ENCODE peak calls at places on chromosome 20, in five cellular contexts. X is fibroblast of lung; V is CD8-positive, alpha-beta T cell; B is tibial artery; Y is upper lobe of right lung. H is an unnamed sample. For H3K27me3, the result is how much of the 10 kb centered on the place peaks cover.

GRCh38 chr20:58698741-58699141 is 6.1 kb downstream of the NPEPL1 start:
- DNase-seq in X (no peak), V (no peak), Y (peak), B (peak), H (no peak)

GRCh38 chr20:24504331-24505285 is 35.2 kb downstream of the SYNDIG1 start:
- DNase-seq in X (no peak), B (no peak), Y (no peak), V (no peak), H (no peak)

GRCh38 chr20:58718121-58718563 is 25.5 kb downstream of the NPEPL1 start:
- DNase-seq in X (no peak), B (no peak), Y (no peak), V (no peak), H (no peak)

GRCh38 chr20:55354700-55355099 is 650.6 kb downstream of the CBLN4 start:
- DNase-seq in X (no peak), B (no peak), V (no peak), Y (no peak), H (no peak)

GRCh38 chr20:56689318-56689717 is 60.2 kb downstream of the TFAP2C start:
- DNase-seq in Y (no peak), B (no peak), X (peak), V (no peak), H (no peak)

GRCh38 chr20:17661121-17661744 is 20.8 kb downstream of the RRBP1 start:
- DNase-seq in V (no peak), B (peak), Y (no peak), X (peak), H (no peak)

GRCh38 chr20:44449864-44450263 is 25.8 kb upstream of the TTPAL start:
- DNase-seq in X (no peak), V (no peak), Y (no peak), B (no peak), H (no peak)

GRCh38 chr20:57795977-57796560 is 86.3 kb upstream of the PMEPA1 start:
- DNase-seq in V (no peak), Y (no peak), B (no peak), X (no peak), H (no peak)

GRCh38 chr20:35196313-35196712 is 24.4 kb downstream of the PROCR start:
- DNase-seq in B (no peak), V (no peak), X (no peak), Y (no peak), H (no peak)

GRCh38 chr20:4082406-4083102 is 67.2 kb upstream of the RNF24 start:
- DNase-seq in B (no peak), V (peak), Y (no peak), X (peak), H (no peak)

GRCh38 chr20:63022501-63022900 is 15.7 kb upstream of the BHLHE23 start:
- DNase-seq in Y (peak), B (no peak), V (no peak), X (no peak), H (no peak)
- H3K27me3 ChIP-seq in Y (half or more), B (under half), V (under half), X (under half), H (under half)

GRCh38 chr20:19223640-19224039 is 11.2 kb downstream of the SLC24A3 start:
- DNase-seq in V (no peak), X (no peak), B (no peak), Y (no peak), H (no peak)

GRCh38 chr20:19222520-19223040 is 10.1 kb downstream of the SLC24A3 start:
- DNase-seq in Y (no peak), B (no peak), V (no peak), X (no peak), H (no peak)
- H3K27ac ChIP-seq in Y (no peak), B (no peak), V (no peak), X (no peak), H (no peak)

GRCh38 chr20:22404609-22405170 is 179.7 kb downstream of the FOXA2 start:
- DNase-seq in Y (no peak), V (no peak), B (no peak), X (peak), H (no peak)

GRCh38 chr20:22400440-22400839 is 183.9 kb downstream of the FOXA2 start:
- DNase-seq in Y (no peak), B (no peak), X (no peak), V (no peak), H (no peak)

GRCh38 chr20:22403860-22404608 is 180.3 kb downstream of the FOXA2 start:
- DNase-seq in V (no peak), Y (no peak), X (no peak), B (no peak), H (no peak)

GRCh38 chr20:22402550-22402949 is 181.8 kb downstream of the FOXA2 start:
- DNase-seq in V (no peak), B (no peak), X (no peak), Y (no peak), H (no peak)

GRCh38 chr20:22402990-22403859 is 181.1 kb downstream of the FOXA2 start:
- DNase-seq in X (peak), Y (no peak), V (no peak), B (no peak), H (no peak)
- H3K4me3 ChIP-seq in X (peak), Y (peak), V (peak), B (peak), H (no peak)

GRCh38 chr20:46312945-46313861 is 4.9 kb upstream of the CDH22 start:
- DNase-seq in Y (no peak), V (no peak), X (no peak), B (no peak), H (no peak)

GRCh38 chr20:46312075-46312944 is 4.0 kb upstream of the CDH22 start:
- DNase-seq in X (no peak), B (no peak), V (no peak), Y (no peak), H (no peak)

GRCh38 chr20:46315311-46315710 is 7.0 kb upstream of the CDH22 start:
- DNase-seq in B (no peak), X (no peak), V (no peak), Y (no peak), H (no peak)

GRCh38 chr20:46316984-46317684 is 8.8 kb upstream of the CDH22 start:
- DNase-seq in B (no peak), V (no peak), X (no peak), Y (no peak), H (no peak)

DNA sequence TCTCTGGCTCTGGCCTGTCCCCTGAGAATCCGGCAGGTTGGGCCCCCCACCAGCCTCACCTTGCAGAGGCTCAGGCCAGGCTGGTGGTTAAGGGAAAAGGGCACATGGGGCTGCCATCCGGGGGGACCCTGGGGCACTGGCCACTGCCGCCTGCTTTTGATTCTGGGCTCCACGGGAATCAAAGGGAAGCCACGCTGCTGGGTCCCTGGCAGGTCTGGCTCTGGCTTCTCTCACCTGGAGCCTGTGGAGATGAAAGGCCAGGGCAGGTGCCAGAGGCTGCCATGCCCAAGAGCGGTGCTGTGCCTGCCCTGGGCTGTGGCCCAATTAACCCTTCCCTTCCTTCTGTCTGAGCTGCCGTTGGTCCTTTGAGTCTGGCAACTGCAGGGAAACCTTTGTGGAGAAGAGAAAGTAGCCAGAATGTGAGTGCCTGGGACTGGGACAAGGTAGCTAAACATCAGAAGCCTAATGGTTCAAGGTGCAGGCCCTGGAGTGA is 9.4 kb upstream of the CDH22 start:
- DNase-seq in X (no peak), V (no peak), B (no peak), Y (no peak), H (no peak)
- H3K27me3 ChIP-seq in X (half or more), V (under half), B (under half), Y (half or more), H (under half)

GRCh38 chr20:1830240-1830639 is 65.0 kb upstream of the SIRPA start:
- DNase-seq in B (no peak), Y (no peak), X (peak), V (no peak), H (no peak)

GRCh38 chr20:1828786-1829131 is 66.4 kb upstream of the SIRPA start:
- DNase-seq in Y (no peak), B (no peak), V (no peak), X (no peak), H (no peak)

GRCh38 chr20:1827510-1827973 is 67.7 kb upstream of the SIRPA start:
- DNase-seq in X (no peak), Y (no peak), B (no peak), V (no peak), H (no peak)

GRCh38 chr20:1827974-1828785 is 67.0 kb upstream of the SIRPA start:
- DNase-seq in X (peak), B (no peak), Y (no peak), V (no peak), H (no peak)

DNA sequence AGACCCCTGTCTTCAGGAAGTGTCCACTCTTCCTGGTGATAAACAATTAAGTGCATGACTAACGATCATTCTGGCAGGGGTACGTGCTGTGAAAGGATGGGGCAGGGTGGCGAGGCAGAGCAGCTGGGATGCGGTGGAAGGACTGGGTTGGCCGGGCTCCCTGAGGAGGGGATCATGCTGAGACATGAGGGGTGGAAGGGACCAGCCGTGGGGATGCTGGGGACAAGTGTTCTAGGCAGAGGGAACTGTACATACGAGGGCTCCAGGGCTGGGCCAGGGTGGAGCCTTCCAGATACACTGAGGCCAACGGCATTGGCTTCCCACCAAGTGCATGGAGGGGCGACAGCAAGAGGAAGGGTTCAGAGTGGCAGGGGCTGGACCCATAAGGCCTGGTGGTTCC is 65.7 kb upstream of the SIRPA start:
- DNase-seq in X (no peak), B (no peak), V (no peak), Y (no peak), H (no peak)
- H3K27ac ChIP-seq in X (peak), B (no peak), V (no peak), Y (no peak), H (no peak)

DNA sequence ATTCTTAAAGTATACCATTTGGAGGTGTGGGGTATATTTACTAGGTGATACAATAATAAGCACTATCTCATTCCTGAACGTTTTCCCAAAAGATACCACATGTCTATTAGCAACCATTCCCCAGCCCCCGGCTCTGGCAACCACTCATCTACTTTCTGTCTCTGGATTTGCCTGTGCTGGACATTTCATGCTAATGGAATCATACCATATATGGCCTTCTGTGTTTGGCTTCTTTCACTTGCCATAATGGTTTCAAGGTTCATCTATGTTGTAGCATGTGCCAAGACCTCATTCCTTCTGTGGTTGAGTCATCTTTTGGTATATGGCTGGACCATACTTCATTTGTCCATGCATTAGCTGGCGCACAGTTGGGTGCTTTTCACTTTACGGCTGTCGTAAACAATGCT is 39.7 kb downstream of the BCAS4 start:
- DNase-seq in X (peak), B (no peak), V (no peak), Y (no peak), H (no peak)
- H3K4me3 ChIP-seq in X (no peak), B (no peak), V (no peak), Y (no peak), H (no peak)

H was measured in iPS DF 6.9.